ENCODE peak calls at places on chromosomes 7 and 10, in five cellular contexts. One of them, this sample, is unnamed.

GRCh38 chr10:106107711-106108110 is 1056.8 kb downstream of the SORCS1 start:
- DNase-seq in GM12865: no peak
- DNase-seq in astrocyte: no peak
- DNase-seq in AG09309: no peak
- DNase-seq in heart left ventricle: no peak
- DNase-seq in this sample: no peak

GRCh38 chr10:624605-625334 is 64.7 kb downstream of the DIP2C start:
- DNase-seq in GM12865: no peak
- DNase-seq in astrocyte: peak; percentile 88
- DNase-seq in AG09309: no peak
- DNase-seq in heart left ventricle: peak; percentile 88
- DNase-seq in this sample: no peak

GRCh38 chr10:122338609-122339441 is 35.7 kb upstream of the PLEKHA1 start:
- DNase-seq in GM12865: no peak
- DNase-seq in astrocyte: no peak
- DNase-seq in AG09309: no peak
- DNase-seq in heart left ventricle: no peak
- DNase-seq in this sample: no peak

GRCh38 chr7:34719651-34720050 is 61.6 kb downstream of the NPSR1 start:
- DNase-seq in GM12865: no peak
- DNase-seq in astrocyte: no peak
- DNase-seq in AG09309: no peak
- DNase-seq in heart left ventricle: no peak
- DNase-seq in this sample: no peak

GRCh38 chr7:15674586-15674985 is 11.9 kb downstream of the MEOX2 start:
- DNase-seq in GM12865: no peak
- DNase-seq in astrocyte: no peak
- DNase-seq in AG09309: no peak
- DNase-seq in heart left ventricle: no peak
- DNase-seq in this sample: no peak

GRCh38 chr10:110852897-110853296 is 18.8 kb upstream of the PDCD4 start:
- DNase-seq in GM12865: no peak
- DNase-seq in astrocyte: no peak
- DNase-seq in AG09309: no peak
- DNase-seq in heart left ventricle: no peak
- DNase-seq in this sample: no peak

GRCh38 chr7:30764030-30764991 is 6.9 kb upstream of the MINDY4 start:
- DNase-seq in GM12865: peak; percentile 85
- DNase-seq in astrocyte: peak; percentile 60
- DNase-seq in AG09309: no peak
- DNase-seq in heart left ventricle: peak; percentile 43
- DNase-seq in this sample: peak; percentile 59

GRCh38 chr7:106050002-106050742 is 61.9 kb downstream of the SYPL1 start:
- DNase-seq in GM12865: no peak
- DNase-seq in astrocyte: peak; percentile 31
- DNase-seq in AG09309: peak; percentile 32
- DNase-seq in heart left ventricle: no peak
- DNase-seq in this sample: no peak

GRCh38 chr10:114022292-114022691 is 21.4 kb upstream of the ADRB1 start:
- DNase-seq in GM12865: no peak
- DNase-seq in astrocyte: no peak
- DNase-seq in AG09309: no peak
- DNase-seq in heart left ventricle: peak; percentile 70
- DNase-seq in this sample: no peak

GRCh38 chr7:138154646-138155045 is 78.4 kb downstream of the AKR1D1 start:
- DNase-seq in GM12865: no peak
- DNase-seq in astrocyte: no peak
- DNase-seq in AG09309: no peak
- DNase-seq in heart left ventricle: no peak
- DNase-seq in this sample: no peak

GRCh38 chr7:149126662-149127321 is 668 bp upstream of the ZNF425 start:
- DNase-seq in GM12865: peak; percentile 81
- DNase-seq in astrocyte: no peak
- DNase-seq in AG09309: no peak
- DNase-seq in heart left ventricle: peak; percentile 64
- DNase-seq in this sample: no peak

GRCh38 chr10:93435621-93436385 is 46.3 kb downstream of the MYOF start:
- DNase-seq in GM12865: peak; percentile 33
- DNase-seq in astrocyte: peak; percentile 75
- DNase-seq in AG09309: no peak
- DNase-seq in heart left ventricle: no peak
- DNase-seq in this sample: no peak

GRCh38 chr7:2019693-2020511 is 212.8 kb downstream of the MAD1L1 start:
- DNase-seq in GM12865: peak; percentile 22
- DNase-seq in astrocyte: peak; percentile 93
- DNase-seq in AG09309: peak; percentile 84
- DNase-seq in heart left ventricle: peak; percentile 84
- DNase-seq in this sample: peak; percentile 81

GRCh38 chr10:59240581-59241183 is 64.2 kb downstream of the PHYHIPL start:
- DNase-seq in GM12865: peak; percentile 44
- DNase-seq in astrocyte: peak; percentile 5
- DNase-seq in AG09309: peak; percentile 3
- DNase-seq in heart left ventricle: no peak
- DNase-seq in this sample: no peak

GRCh38 chr10:112395809-112396530 is 22.1 kb downstream of the ACSL5 start:
- DNase-seq in GM12865: no peak
- DNase-seq in astrocyte: no peak
- DNase-seq in AG09309: no peak
- DNase-seq in heart left ventricle: no peak
- DNase-seq in this sample: no peak

GRCh38 chr7:98286093-98286525 is 4.6 kb downstream of the BRI3 start:
- DNase-seq in GM12865: no peak
- DNase-seq in astrocyte: peak; percentile 39
- DNase-seq in AG09309: no peak
- DNase-seq in heart left ventricle: peak; percentile 78
- DNase-seq in this sample: no peak

GRCh38 chr10:22278441-22278782 is 37.8 kb upstream of the COMMD3 start:
- DNase-seq in GM12865: no peak
- DNase-seq in astrocyte: no peak
- DNase-seq in AG09309: no peak
- DNase-seq in heart left ventricle: no peak
- DNase-seq in this sample: no peak

GRCh38 chr7:47356261-47356660 is 225.7 kb downstream of the TNS3 start:
- DNase-seq in GM12865: no peak
- DNase-seq in astrocyte: no peak
- DNase-seq in AG09309: no peak
- DNase-seq in heart left ventricle: no peak
- DNase-seq in this sample: no peak

GRCh38 chr7:69412331-69413146 is 185.7 kb upstream of the AUTS2 start:
- DNase-seq in GM12865: peak; percentile 78
- DNase-seq in astrocyte: peak; percentile 83
- DNase-seq in AG09309: no peak
- DNase-seq in heart left ventricle: peak; percentile 74
- DNase-seq in this sample: no peak

GRCh38 chr7:16078076-16078952 is 343.0 kb downstream of the CRPPA start:
- DNase-seq in GM12865: peak; percentile 56
- DNase-seq in astrocyte: peak; percentile 22
- DNase-seq in AG09309: peak; percentile 25
- DNase-seq in heart left ventricle: no peak
- DNase-seq in this sample: no peak

GRCh38 chr7:127979113-127979727 is 52.0 kb downstream of the LRRC4 start:
- DNase-seq in GM12865: no peak
- DNase-seq in astrocyte: no peak
- DNase-seq in AG09309: no peak
- DNase-seq in heart left ventricle: no peak
- DNase-seq in this sample: no peak

GRCh38 chr7:1029637-1030443 is 14.5 kb upstream of the GPR146 start:
- DNase-seq in GM12865: no peak
- DNase-seq in astrocyte: no peak
- DNase-seq in AG09309: no peak
- DNase-seq in heart left ventricle: no peak
- DNase-seq in this sample: no peak

GRCh38 chr10:32326680-32327363 is 20.1 kb downstream of the EPC1 start:
- DNase-seq in GM12865: no peak
- DNase-seq in astrocyte: no peak
- DNase-seq in AG09309: no peak
- DNase-seq in heart left ventricle: no peak
- DNase-seq in this sample: no peak

GRCh38 chr7:24406818-24407226 is 122.8 kb downstream of the NPY start:
- DNase-seq in GM12865: no peak
- DNase-seq in astrocyte: no peak
- DNase-seq in AG09309: no peak
- DNase-seq in heart left ventricle: no peak
- DNase-seq in this sample: no peak

GRCh38 chr7:34315032-34315431 is 343.0 kb upstream of the NPSR1 start:
- DNase-seq in GM12865: no peak
- DNase-seq in astrocyte: peak; percentile 93
- DNase-seq in AG09309: peak; percentile 68
- DNase-seq in heart left ventricle: no peak
- DNase-seq in this sample: peak; percentile 89

GRCh38 chr10:52701647-52702046 is 70.9 kb downstream of the MBL2 start:
- DNase-seq in GM12865: no peak
- DNase-seq in astrocyte: no peak
- DNase-seq in AG09309: no peak
- DNase-seq in heart left ventricle: no peak
- DNase-seq in this sample: no peak

GRCh38 chr10:52706347-52707070 is 66.1 kb downstream of the MBL2 start:
- DNase-seq in GM12865: no peak
- DNase-seq in astrocyte: peak; percentile 68
- DNase-seq in AG09309: peak; percentile 37
- DNase-seq in heart left ventricle: no peak
- DNase-seq in this sample: no peak

GRCh38 chr10:52703451-52703850 is 69.1 kb downstream of the MBL2 start:
- DNase-seq in GM12865: no peak
- DNase-seq in astrocyte: no peak
- DNase-seq in AG09309: no peak
- DNase-seq in heart left ventricle: no peak
- DNase-seq in this sample: no peak

GRCh38 chr10:52703898-52704297 is 68.7 kb downstream of the MBL2 start:
- DNase-seq in GM12865: peak; percentile 11
- DNase-seq in astrocyte: peak; percentile 19
- DNase-seq in AG09309: no peak
- DNase-seq in heart left ventricle: no peak
- DNase-seq in this sample: no peak
- H3K4me3 ChIP-seq in GM12865: no peak overlapping the region
- H3K4me3 ChIP-seq in astrocyte: no peak overlapping the region
- H3K4me3 ChIP-seq in AG09309: no peak overlapping the region
- H3K4me3 ChIP-seq in heart left ventricle: no peak overlapping the region
- H3K4me3 ChIP-seq in this sample: no peak overlapping the region

DNA sequence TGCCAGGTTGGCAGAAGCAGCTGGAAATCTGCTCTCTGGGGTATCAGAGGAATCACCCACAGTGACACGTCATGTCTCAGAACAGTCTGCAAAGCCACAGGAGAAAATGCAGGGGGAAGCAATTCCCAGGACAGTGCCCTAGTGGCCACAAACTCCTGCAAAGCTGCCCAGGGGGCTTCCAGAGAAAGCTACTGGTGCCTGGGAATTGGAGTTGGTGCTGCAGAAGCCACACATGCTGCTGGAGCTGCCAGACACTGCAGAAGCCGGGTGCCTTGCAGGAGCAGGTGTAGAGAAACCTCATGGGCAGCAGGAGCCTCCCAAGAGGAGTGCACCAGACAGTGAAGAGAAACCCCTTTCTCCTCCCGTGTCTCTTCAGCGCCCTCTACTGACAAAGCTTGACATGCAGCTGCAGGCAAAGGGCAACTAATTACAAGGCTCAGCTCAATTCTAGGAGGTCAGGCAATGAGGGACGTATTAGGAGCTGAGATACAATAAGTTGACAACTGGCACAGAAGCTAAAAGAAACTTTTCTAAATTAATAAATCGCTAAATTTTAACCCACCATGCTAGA is 30.2 kb upstream of the NUB1 start:
- DNase-seq in GM12865: peak; percentile 51
- DNase-seq in astrocyte: no peak
- DNase-seq in AG09309: no peak
- DNase-seq in heart left ventricle: no peak
- DNase-seq in this sample: no peak
- TF ChIP-seq CTCF in GM12865: peak; percentile 18
- TF ChIP-seq CTCF in astrocyte: no peak
- TF ChIP-seq CTCF in AG09309: peak; percentile 20
- TF ChIP-seq CTCF in heart left ventricle: no peak
- TF ChIP-seq CTCF in this sample: no peak

GRCh38 chr7:27130540-27131389 is at the start of gene HOXA4:
- DNase-seq in GM12865: no peak
- DNase-seq in astrocyte: peak; percentile 63
- DNase-seq in AG09309: no peak
- DNase-seq in heart left ventricle: peak; percentile 78
- DNase-seq in this sample: no peak
- H3K4me3 ChIP-seq in GM12865: no peak within 1 kb of the TSS
- H3K4me3 ChIP-seq in astrocyte: peak within 1 kb of the TSS; percentile 46
- H3K4me3 ChIP-seq in AG09309: peak within 1 kb of the TSS; percentile 75
- H3K4me3 ChIP-seq in heart left ventricle: peak within 1 kb of the TSS; percentile 53
- H3K4me3 ChIP-seq in this sample: peak within 1 kb of the TSS; percentile 68

GRCh38 chr10:6516277-6516676 is 63.8 kb downstream of the PRKCQ start:
- DNase-seq in GM12865: no peak
- DNase-seq in astrocyte: no peak
- DNase-seq in AG09309: no peak
- DNase-seq in heart left ventricle: no peak
- DNase-seq in this sample: no peak
- TF ChIP-seq CTCF in GM12865: no peak
- TF ChIP-seq CTCF in astrocyte: no peak
- TF ChIP-seq CTCF in AG09309: no peak
- TF ChIP-seq CTCF in heart left ventricle: no peak
- TF ChIP-seq CTCF in this sample: no peak

GRCh38 chr10:103983367-103983911 is 16.5 kb downstream of the SLK start:
- DNase-seq in GM12865: peak; percentile 73
- DNase-seq in astrocyte: no peak
- DNase-seq in AG09309: no peak
- DNase-seq in heart left ventricle: no peak
- DNase-seq in this sample: no peak
- H3K4me3 ChIP-seq in GM12865: peak overlapping the region; percentile 28
- H3K4me3 ChIP-seq in astrocyte: no peak overlapping the region
- H3K4me3 ChIP-seq in AG09309: no peak overlapping the region
- H3K4me3 ChIP-seq in heart left ventricle: no peak overlapping the region
- H3K4me3 ChIP-seq in this sample: no peak overlapping the region